ENCODE peak calls at places on chromosome 19, in six cellular contexts. One of them, this sample, is unnamed.

GRCh38 chr19:50837300-50837699 is 3.9 kb upstream of the KLK15 start:
- DNase-seq in astrocyte of the cerebellum: no peak
- DNase-seq in fibroblast of mammary gland: no peak
- DNase-seq in cardiac septum: no peak
- DNase-seq in T-helper 17 cell: no peak
- DNase-seq in nephron progenitor cell: no peak
- DNase-seq in this sample: no peak

GRCh38 chr19:10155834-10156233 is 36.1 kb upstream of the EIF3G start:
- DNase-seq in astrocyte of the cerebellum: no peak
- DNase-seq in fibroblast of mammary gland: peak; percentile 71
- DNase-seq in cardiac septum: no peak
- DNase-seq in T-helper 17 cell: no peak
- DNase-seq in nephron progenitor cell: no peak
- DNase-seq in this sample: no peak

GRCh38 chr19:42246869-42247630 is 4.6 kb upstream of the GSK3A start:
- DNase-seq in astrocyte of the cerebellum: no peak
- DNase-seq in fibroblast of mammary gland: peak; percentile 70
- DNase-seq in cardiac septum: no peak
- DNase-seq in T-helper 17 cell: no peak
- DNase-seq in nephron progenitor cell: no peak
- DNase-seq in this sample: no peak

GRCh38 chr19:11806354-11807098 is 7.5 kb upstream of the ZNF440 start:
- DNase-seq in astrocyte of the cerebellum: no peak
- DNase-seq in fibroblast of mammary gland: no peak
- DNase-seq in cardiac septum: no peak
- DNase-seq in T-helper 17 cell: no peak
- DNase-seq in nephron progenitor cell: no peak
- DNase-seq in this sample: no peak

GRCh38 chr19:40962460-40962961 is 28.6 kb upstream of the CYP2B6 start:
- DNase-seq in astrocyte of the cerebellum: no peak
- DNase-seq in fibroblast of mammary gland: no peak
- DNase-seq in cardiac septum: no peak
- DNase-seq in T-helper 17 cell: no peak
- DNase-seq in nephron progenitor cell: no peak
- DNase-seq in this sample: no peak

GRCh38 chr19:19956431-19957075 is 55.8 kb downstream of the ZNF93 start:
- DNase-seq in astrocyte of the cerebellum: no peak
- DNase-seq in fibroblast of mammary gland: no peak
- DNase-seq in cardiac septum: no peak
- DNase-seq in T-helper 17 cell: no peak
- DNase-seq in nephron progenitor cell: no peak
- DNase-seq in this sample: no peak

GRCh38 chr19:58213075-58213369 is 15.7 kb upstream of the ZNF544 start:
- DNase-seq in astrocyte of the cerebellum: no peak
- DNase-seq in fibroblast of mammary gland: no peak
- DNase-seq in cardiac septum: no peak
- DNase-seq in T-helper 17 cell: no peak
- DNase-seq in nephron progenitor cell: no peak
- DNase-seq in this sample: no peak

GRCh38 chr19:19606021-19606420 is 12.5 kb downstream of the PBX4 start:
- DNase-seq in astrocyte of the cerebellum: no peak
- DNase-seq in fibroblast of mammary gland: no peak
- DNase-seq in cardiac septum: no peak
- DNase-seq in T-helper 17 cell: peak; percentile 32
- DNase-seq in nephron progenitor cell: no peak
- DNase-seq in this sample: peak; percentile 52

GRCh38 chr19:15591796-15592195 is 23.2 kb upstream of the CYP4F8 start:
- DNase-seq in astrocyte of the cerebellum: no peak
- DNase-seq in fibroblast of mammary gland: no peak
- DNase-seq in cardiac septum: no peak
- DNase-seq in T-helper 17 cell: no peak
- DNase-seq in nephron progenitor cell: no peak
- DNase-seq in this sample: no peak

GRCh38 chr19:36257512-36257876 is 42.6 kb downstream of the ZNF146 start:
- DNase-seq in astrocyte of the cerebellum: no peak
- DNase-seq in fibroblast of mammary gland: no peak
- DNase-seq in cardiac septum: no peak
- DNase-seq in T-helper 17 cell: no peak
- DNase-seq in nephron progenitor cell: peak; percentile 71
- DNase-seq in this sample: no peak

GRCh38 chr19:36265064-36265463 is 50.2 kb downstream of the ZNF146 start:
- DNase-seq in astrocyte of the cerebellum: no peak
- DNase-seq in fibroblast of mammary gland: no peak
- DNase-seq in cardiac septum: no peak
- DNase-seq in T-helper 17 cell: no peak
- DNase-seq in nephron progenitor cell: no peak
- DNase-seq in this sample: no peak

GRCh38 chr19:55447421-55448174 is 4.5 kb upstream of the SHISA7 start:
- DNase-seq in astrocyte of the cerebellum: no peak
- DNase-seq in fibroblast of mammary gland: peak; percentile 35
- DNase-seq in cardiac septum: no peak
- DNase-seq in T-helper 17 cell: no peak
- DNase-seq in nephron progenitor cell: peak; percentile 46
- DNase-seq in this sample: no peak

GRCh38 chr19:34459614-34460013 is 21.9 kb upstream of the WTIP start:
- DNase-seq in astrocyte of the cerebellum: no peak
- DNase-seq in fibroblast of mammary gland: no peak
- DNase-seq in cardiac septum: no peak
- DNase-seq in T-helper 17 cell: no peak
- DNase-seq in nephron progenitor cell: no peak
- DNase-seq in this sample: no peak

GRCh38 chr19:13556552-13556951 is 50.3 kb upstream of the CACNA1A start:
- DNase-seq in astrocyte of the cerebellum: no peak
- DNase-seq in fibroblast of mammary gland: no peak
- DNase-seq in cardiac septum: no peak
- DNase-seq in T-helper 17 cell: no peak
- DNase-seq in nephron progenitor cell: no peak
- DNase-seq in this sample: no peak

GRCh38 chr19:39156230-39156890 is 30.8 kb downstream of the PAK4 start:
- DNase-seq in astrocyte of the cerebellum: no peak
- DNase-seq in fibroblast of mammary gland: peak; percentile 43
- DNase-seq in cardiac septum: no peak
- DNase-seq in T-helper 17 cell: no peak
- DNase-seq in nephron progenitor cell: no peak
- DNase-seq in this sample: no peak

GRCh38 chr19:58439576-58440554 is at the start of gene ZNF132:
- DNase-seq in astrocyte of the cerebellum: peak; percentile 100
- DNase-seq in fibroblast of mammary gland: peak; percentile 100
- DNase-seq in cardiac septum: peak; percentile 97
- DNase-seq in T-helper 17 cell: peak; percentile 85
- DNase-seq in nephron progenitor cell: peak; percentile 86
- DNase-seq in this sample: peak; percentile 92

GRCh38 chr19:41415154-41415571 is 12.0 kb downstream of the B3GNT8 start:
- DNase-seq in astrocyte of the cerebellum: no peak
- DNase-seq in fibroblast of mammary gland: no peak
- DNase-seq in cardiac septum: no peak
- DNase-seq in T-helper 17 cell: no peak
- DNase-seq in nephron progenitor cell: no peak
- DNase-seq in this sample: no peak

GRCh38 chr19:2282062-2282861 is at the start of gene PEAK3:
- DNase-seq in astrocyte of the cerebellum: no peak
- DNase-seq in fibroblast of mammary gland: no peak
- DNase-seq in cardiac septum: peak; percentile 96
- DNase-seq in T-helper 17 cell: no peak
- DNase-seq in nephron progenitor cell: peak; percentile 75
- DNase-seq in this sample: no peak

GRCh38 chr19:4873930-4874329 is 6.5 kb upstream of the PLIN3 start:
- DNase-seq in astrocyte of the cerebellum: no peak
- DNase-seq in fibroblast of mammary gland: no peak
- DNase-seq in cardiac septum: no peak
- DNase-seq in T-helper 17 cell: no peak
- DNase-seq in nephron progenitor cell: no peak
- DNase-seq in this sample: no peak

GRCh38 chr19:7292950-7293794 is 1.0 kb downstream of the INSR start:
- DNase-seq in astrocyte of the cerebellum: no peak
- DNase-seq in fibroblast of mammary gland: no peak
- DNase-seq in cardiac septum: peak; percentile 79
- DNase-seq in T-helper 17 cell: no peak
- DNase-seq in nephron progenitor cell: peak; percentile 38
- DNase-seq in this sample: no peak

GRCh38 chr19:16593181-16593580 is 21.0 kb upstream of the SLC35E1 start:
- DNase-seq in astrocyte of the cerebellum: no peak
- DNase-seq in fibroblast of mammary gland: no peak
- DNase-seq in cardiac septum: no peak
- DNase-seq in T-helper 17 cell: no peak
- DNase-seq in nephron progenitor cell: no peak
- DNase-seq in this sample: no peak

GRCh38 chr19:32012886-32013635 is 332.3 kb upstream of the ZNF507 start:
- DNase-seq in astrocyte of the cerebellum: peak; percentile 46
- DNase-seq in fibroblast of mammary gland: no peak
- DNase-seq in cardiac septum: no peak
- DNase-seq in T-helper 17 cell: no peak
- DNase-seq in nephron progenitor cell: no peak
- DNase-seq in this sample: no peak

GRCh38 chr19:41265376-41266153 is 1.4 kb downstream of the HNRNPUL1 start:
- DNase-seq in astrocyte of the cerebellum: no peak
- DNase-seq in fibroblast of mammary gland: peak; percentile 25
- DNase-seq in cardiac septum: no peak
- DNase-seq in T-helper 17 cell: no peak
- DNase-seq in nephron progenitor cell: peak; percentile 25
- DNase-seq in this sample: no peak

This sample was measured in T follicular helper cell.